ENCODE peak calls at places on chromosomes 13 and 19, in five cellular contexts. A is foreskin fibroblast, G is dorsolateral prefrontal cortex, M is pancreas, Y is GM23248. P is an unnamed sample.
A peak's percentile ranks its signal among the peaks of the same experiment; 100 is the strongest.

GRCh38 chr19:41548954-41549688 is 26.8 kb upstream of the CEACAM21 start:
- DNase-seq in Y (no peak), A (no peak), M (no peak), G (no peak), P (no peak)

GRCh38 chr19:3132971-3133792 is 2.7 kb upstream of the GNA15 start:
- DNase-seq in M (no peak), Y (peak; percentile 78), G (no peak), A (peak; percentile 85), P (no peak)

GRCh38 chr13:22828081-22828480 is 352.7 kb upstream of the SGCG start:
- DNase-seq in M (no peak), G (no peak), Y (peak; percentile 1), A (no peak), P (no peak)

GRCh38 chr13:79815041-79815440 is 334.1 kb downstream of the NDFIP2 start:
- DNase-seq in A (no peak), G (no peak), Y (no peak), M (no peak), P (no peak)

GRCh38 chr13:33349996-33350826 is 64.7 kb upstream of the STARD13 start:
- DNase-seq in A (peak; percentile 70), Y (peak; percentile 67), M (peak; percentile 85), G (no peak), P (peak; percentile 73)

GRCh38 chr19:31913103-31913710 is 432.2 kb upstream of the ZNF507 start:
- DNase-seq in Y (no peak), M (no peak), G (no peak), A (no peak), P (no peak)

GRCh38 chr19:12965812-12966135 is 3.6 kb upstream of the DAND5 start:
- DNase-seq in A (no peak), G (no peak), Y (no peak), M (no peak), P (no peak)

GRCh38 chr13:29059837-29060236 is 239.7 kb downstream of the MTUS2 start:
- DNase-seq in G (no peak), Y (no peak), M (no peak), A (no peak), P (no peak)

GRCh38 chr13:59437902-59438301 is 725.8 kb downstream of the DIAPH3 start:
- DNase-seq in G (no peak), Y (no peak), A (peak; percentile 23), M (no peak), P (no peak)

GRCh38 chr19:54191671-54192453 is 754 bp downstream of the TSEN34 start:
- DNase-seq in Y (peak; percentile 71), G (no peak), A (no peak), M (peak; percentile 77), P (no peak)

GRCh38 chr13:113063091-113063491 is 42.5 kb upstream of the F7 start:
- DNase-seq in M (peak; percentile 53), G (no peak), Y (no peak), A (no peak), P (no peak)

GRCh38 chr13:96819375-96819774 is 174.9 kb downstream of the OXGR1 start:
- DNase-seq in G (no peak), M (no peak), A (no peak), Y (no peak), P (no peak)

GRCh38 chr13:42762917-42763316 is 18.5 kb upstream of the FAM216B start:
- DNase-seq in M (no peak), A (peak; percentile 93), G (no peak), Y (peak; percentile 87), P (peak; percentile 51)

GRCh38 chr13:100550433-100550832 is 38.2 kb downstream of the GGACT start:
- DNase-seq in A (peak; percentile 89), Y (peak; percentile 83), G (peak; percentile 63), M (no peak), P (peak; percentile 79)

GRCh38 chr13:36057041-36057440 is 74.1 kb downstream of the DCLK1 start:
- DNase-seq in M (no peak), G (no peak), Y (peak; percentile 10), A (no peak), P (peak; percentile 20)

GRCh38 chr19:33344611-33345010 is 28.9 kb upstream of the CEBPG start:
- DNase-seq in G (no peak), A (no peak), Y (no peak), M (no peak), P (no peak)

GRCh38 chr13:66265446-66265845 is 964.7 kb downstream of the PCDH9 start:
- DNase-seq in Y (no peak), G (no peak), M (no peak), A (peak; percentile 2), P (no peak)

GRCh38 chr19:15337202-15337601 is 4.9 kb upstream of the BRD4 start:
- DNase-seq in M (no peak), Y (peak; percentile 83), G (no peak), A (peak; percentile 72), P (peak; percentile 65)

GRCh38 chr13:33577037-33577436 is 240.9 kb upstream of the RFC3 start:
- DNase-seq in G (no peak), A (peak; percentile 16), Y (peak; percentile 10), M (no peak), P (peak; percentile 7)

GRCh38 chr19:3178973-3179738 is 587 bp downstream of the S1PR4 start:
- DNase-seq in G (no peak), M (peak; percentile 67), Y (no peak), A (no peak), P (no peak)

GRCh38 chr19:55473613-55474012 is 2.8 kb upstream of the ZNF628 start:
- DNase-seq in M (peak; percentile 39), A (peak; percentile 66), Y (peak; percentile 38), G (no peak), P (no peak)

GRCh38 chr13:36758345-36758744 is 60.7 kb upstream of the RFXAP start:
- DNase-seq in Y (no peak), M (no peak), G (no peak), A (no peak), P (no peak)

GRCh38 chr13:97477824-97478223 is 43.9 kb downstream of the RAP2A start:
- DNase-seq in Y (no peak), G (no peak), M (no peak), A (no peak), P (no peak)

GRCh38 chr13:26579580-26579979 is 22.1 kb downstream of the WASF3 start:
- DNase-seq in M (no peak), A (no peak), Y (peak; percentile 27), G (no peak), P (no peak)

GRCh38 chr13:50130686-50131051 is 115.4 kb downstream of the KCNRG start:
- DNase-seq in A (peak; percentile 69), Y (peak; percentile 79), G (no peak), M (no peak), P (peak; percentile 47)
- H3K4me3 ChIP-seq in A (peak overlapping the region; percentile 44), Y (peak overlapping the region; percentile 68), G (peak overlapping the region; percentile 50), M (peak overlapping the region; percentile 20), P (peak overlapping the region; percentile 86)

DNA sequence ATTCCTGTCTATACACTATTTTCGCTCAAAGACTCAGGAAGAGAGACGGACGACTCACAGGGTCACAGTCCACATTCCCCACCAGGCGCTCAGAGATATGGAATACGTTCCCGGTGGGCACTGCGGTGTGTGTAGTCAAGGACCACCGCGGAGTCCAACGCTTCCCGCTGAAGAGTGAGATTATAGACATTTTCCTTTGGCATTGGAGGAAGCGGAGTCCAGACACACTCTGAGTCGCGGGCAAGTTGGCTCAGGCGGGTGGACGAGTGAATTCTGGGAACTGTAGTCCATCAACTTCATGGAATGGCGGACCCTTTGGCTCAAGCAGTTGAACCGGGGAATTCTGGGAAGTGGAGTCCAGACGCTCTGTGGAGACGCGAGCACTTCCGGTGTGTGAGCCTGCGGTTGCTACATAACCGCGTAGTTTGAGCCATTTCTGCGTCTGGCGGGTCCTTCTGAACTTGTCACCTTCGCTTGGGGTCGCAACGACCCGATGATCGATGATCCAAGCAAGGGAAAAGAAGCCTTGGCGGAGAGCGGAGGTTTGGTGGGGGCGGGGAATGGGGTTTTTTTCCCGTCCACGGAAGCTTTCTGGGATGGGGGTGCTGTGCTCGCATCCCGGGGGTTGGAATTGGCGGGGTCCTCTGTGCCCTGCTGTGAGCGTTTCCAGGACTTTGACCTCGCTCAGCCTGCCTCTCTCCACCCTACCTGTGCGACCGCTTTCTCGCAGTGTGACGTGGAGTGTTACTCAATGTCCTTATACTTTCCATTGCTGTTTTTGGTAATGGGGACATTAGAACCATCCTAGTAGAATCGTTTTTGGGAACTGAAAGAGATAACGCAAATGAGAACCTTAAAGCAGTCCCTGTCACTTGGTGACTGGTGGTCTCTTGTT is at the start of gene ZNF230:
- DNase-seq in G (peak; percentile 95), Y (peak; percentile 99), A (peak; percentile 97), M (peak; percentile 91), P (peak; percentile 99)
- H3K4me3 ChIP-seq in G (peak within 1 kb of the TSS; percentile 71), Y (peak within 1 kb of the TSS; percentile 98), A (peak within 1 kb of the TSS; percentile 88), M (peak within 1 kb of the TSS; percentile 59), P (peak within 1 kb of the TSS; percentile 88)

DNA sequence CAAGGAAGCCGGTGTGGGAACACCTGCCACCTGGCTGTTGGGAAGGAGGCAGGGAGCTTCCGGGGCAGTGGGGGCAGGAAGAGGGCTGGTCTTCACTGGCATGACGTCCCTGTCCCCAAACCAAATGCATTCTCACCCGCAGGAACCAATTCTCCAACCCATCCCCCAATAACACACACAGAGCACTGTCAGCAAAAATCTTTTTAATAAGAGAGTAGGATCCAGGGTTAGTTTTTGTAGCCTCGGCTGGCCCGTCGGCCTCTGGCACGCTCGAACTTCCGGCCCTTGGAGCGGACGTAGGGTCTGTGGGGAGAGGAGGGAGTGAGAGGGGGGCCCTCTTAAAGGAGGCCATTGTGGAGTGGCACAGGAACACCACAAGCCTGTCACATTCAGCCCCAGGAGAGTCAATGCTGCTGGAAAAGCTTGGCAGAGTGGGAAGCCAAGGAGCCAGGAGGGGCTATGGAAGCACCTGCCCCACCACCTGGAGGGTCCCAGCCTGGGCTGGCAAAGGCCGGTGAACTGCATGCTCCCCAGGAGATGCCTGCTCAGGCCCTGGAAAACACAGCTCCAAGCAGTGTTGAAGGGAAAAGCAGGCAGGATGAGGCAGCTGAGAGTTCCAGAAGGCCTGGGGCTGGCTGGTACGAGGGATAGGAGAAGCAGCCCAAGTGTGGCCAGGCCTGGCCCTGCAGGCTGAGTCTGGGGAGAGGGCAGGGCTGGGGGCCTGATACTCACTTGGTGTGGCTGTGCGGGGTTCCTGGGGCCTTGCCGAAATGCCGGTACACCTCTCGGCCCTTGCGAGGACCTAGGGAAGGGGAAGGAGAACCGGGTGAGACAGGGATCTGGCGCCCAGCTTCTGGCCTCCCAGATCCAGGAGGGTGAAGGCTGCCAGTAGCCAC is 517 bp upstream of the FAM83E start:
- DNase-seq in Y (no peak), A (no peak), G (no peak), M (peak; percentile 80), P (no peak)
- H3K4me3 ChIP-seq in Y (no peak overlapping the region), A (no peak overlapping the region), G (no peak overlapping the region), M (no peak overlapping the region), P (no peak overlapping the region)

GRCh38 chr19:11418518-11419506 is at the start of gene RGL3:
- DNase-seq in M (peak; percentile 86), G (no peak), A (peak; percentile 33), Y (peak; percentile 47), P (peak; percentile 35)

GRCh38 chr19:11421607-11422098 is 2.5 kb upstream of the RGL3 start:
- DNase-seq in Y (peak; percentile 32), M (peak; percentile 76), G (no peak), A (peak; percentile 21), P (peak; percentile 9)

GRCh38 chr19:11422163-11423068 is 3.3 kb upstream of the RGL3 start:
- DNase-seq in A (peak; percentile 70), Y (peak; percentile 74), G (peak; percentile 47), M (peak; percentile 91), P (peak; percentile 51)

GRCh38 chr19:11420894-11421606 is 1.9 kb upstream of the RGL3 start:
- DNase-seq in Y (no peak), G (no peak), M (peak; percentile 74), A (no peak), P (no peak)

DNA sequence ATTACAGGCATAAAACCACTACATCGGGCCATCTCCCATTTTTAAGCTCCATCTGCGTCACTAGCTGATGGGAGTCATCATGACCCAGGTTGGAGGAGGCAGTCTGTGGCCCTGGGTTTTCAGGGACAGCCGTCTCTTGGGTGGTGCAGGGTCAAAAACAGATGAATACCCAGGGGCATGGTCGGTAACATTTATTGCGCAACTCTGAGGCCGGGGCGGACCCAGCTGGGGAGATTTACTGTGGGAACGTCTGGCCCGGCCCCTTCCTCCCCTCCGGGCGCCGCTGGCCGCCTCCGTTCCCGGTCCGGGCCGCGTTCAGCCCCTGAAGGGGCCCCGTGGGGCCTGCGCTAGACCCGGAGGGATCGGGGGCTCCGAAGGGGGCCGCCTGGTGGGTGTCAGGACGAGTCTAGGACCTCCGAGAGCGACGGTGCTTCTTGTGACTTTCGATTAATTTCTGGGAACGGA is 1.3 kb upstream of the RGL3 start:
- DNase-seq in G (no peak), M (peak; percentile 67), A (peak; percentile 52), Y (peak; percentile 67), P (peak; percentile 53)
- H3K4me3 ChIP-seq in G (peak overlapping the region; percentile 32), M (no peak overlapping the region), A (peak overlapping the region; percentile 15), Y (peak overlapping the region; percentile 54), P (no peak overlapping the region)

P was measured in adipocyte.